ENCODE peak calls at places on chromosomes 12 and 14, in six cellular contexts. U, E, Y, A, D and L are unnamed samples.

GRCh38 chr12:120887253-120888043 is 16.7 kb downstream of the SPPL3 start:
- DNase-seq in A (no peak), U (no peak), E (no peak), D (no peak), Y (no peak), L (no peak)

GRCh38 chr14:74414793-74415437 is 11.1 kb downstream of the SYNDIG1L start:
- DNase-seq in Y (no peak), A (no peak), D (no peak), E (no peak), U (no peak), L (no peak)

GRCh38 chr12:14572401-14572800 is 4.7 kb upstream of the PLBD1 start:
- DNase-seq in A (no peak), U (no peak), D (no peak), E (no peak), Y (no peak), L (no peak)

GRCh38 chr14:102043251-102044025 is 43.4 kb downstream of the HSP90AA1 start:
- DNase-seq in A (no peak), D (no peak), U (no peak), Y (peak; percentile 37), E (no peak), L (no peak)

GRCh38 chr14:92677087-92677668 is 71.2 kb downstream of the LGMN start:
- DNase-seq in E (no peak), Y (no peak), A (no peak), U (no peak), D (no peak), L (no peak)

GRCh38 chr12:29026419-29026818 is 122.7 kb upstream of the FAR2 start:
- DNase-seq in D (peak; percentile 81), Y (no peak), E (no peak), A (no peak), U (no peak), L (no peak)

GRCh38 chr12:110514363-110514762 is 12.2 kb downstream of the RAD9B start:
- DNase-seq in E (no peak), A (no peak), Y (no peak), D (no peak), U (no peak), L (no peak)

GRCh38 chr14:54856152-54856551 is 46.5 kb downstream of the GCH1 start:
- DNase-seq in D (no peak), U (no peak), A (no peak), E (no peak), Y (no peak), L (no peak)

GRCh38 chr12:104788848-104789271 is 169.2 kb downstream of the SLC41A2 start:
- DNase-seq in D (no peak), Y (no peak), E (no peak), A (no peak), U (no peak), L (no peak)

GRCh38 chr12:14417717-14418116 is 52.2 kb downstream of the ATF7IP start:
- DNase-seq in D (peak; percentile 93), U (peak; percentile 43), E (no peak), Y (peak; percentile 73), A (no peak), L (peak; percentile 67)

GRCh38 chr12:7017870-7018349 is 366 bp downstream of the LPCAT3 start:
- DNase-seq in U (no peak), D (no peak), Y (no peak), A (no peak), E (no peak), L (peak; percentile 29)

GRCh38 chr14:65791551-65791981 is 379.0 kb downstream of the FUT8 start:
- DNase-seq in A (no peak), Y (no peak), U (no peak), E (no peak), D (peak; percentile 64), L (no peak)

GRCh38 chr14:71130491-71131179 is 223.4 kb downstream of the PCNX1 start:
- DNase-seq in A (no peak), E (no peak), U (no peak), D (peak; percentile 85), Y (no peak), L (no peak)

GRCh38 chr14:53696217-53696965 is 260.2 kb downstream of the BMP4 start:
- DNase-seq in Y (no peak), A (no peak), E (no peak), U (no peak), D (no peak), L (no peak)

GRCh38 chr14:61710853-61711817 is 15.8 kb downstream of the HIF1A start:
- DNase-seq in A (no peak), E (no peak), D (no peak), Y (no peak), U (no peak), L (no peak)

GRCh38 chr12:3152013-3152412 is 74.8 kb downstream of the TSPAN9 start:
- DNase-seq in D (peak; percentile 49), U (no peak), A (peak; percentile 30), Y (peak; percentile 37), E (no peak), L (no peak)

GRCh38 chr12:21940549-21940948 is 677 bp downstream of the ABCC9 start:
- DNase-seq in D (no peak), Y (no peak), A (no peak), U (no peak), E (no peak), L (no peak)

GRCh38 chr14:26811756-26812305 is 214.0 kb upstream of the NOVA1 start:
- DNase-seq in E (no peak), Y (no peak), D (no peak), U (no peak), A (no peak), L (no peak)
- H3K9me3 ChIP-seq in E (peaks cover 10% of the 10 kb centered on the region), Y (no peaks in the 10 kb centered on the region), D (no peaks in the 10 kb centered on the region), U (no peaks in the 10 kb centered on the region), A (no peaks in the 10 kb centered on the region), L (no peaks in the 10 kb centered on the region)

GRCh38 chr12:116293687-116294463 is 16.4 kb upstream of the MED13L start:
- DNase-seq in D (no peak), U (no peak), A (no peak), Y (no peak), E (no peak), L (no peak)
- H3K27ac ChIP-seq in D (no peak overlapping the region), U (no peak overlapping the region), A (no peak overlapping the region), Y (no peak overlapping the region), E (no peak overlapping the region), L (no peak overlapping the region)

GRCh38 chr12:133226690-133227089 is 9.0 kb downstream of the ANHX start:
- DNase-seq in D (no peak), U (no peak), E (no peak), A (no peak), Y (no peak), L (no peak)
- H3K9me3 ChIP-seq in D (no peaks in the 10 kb centered on the region), U (peaks cover 55% of the 10 kb centered on the region), E (no peaks in the 10 kb centered on the region), A (peaks cover 2% of the 10 kb centered on the region), Y (peaks cover 5% of the 10 kb centered on the region), L (peaks cover 3% of the 10 kb centered on the region)

DNA sequence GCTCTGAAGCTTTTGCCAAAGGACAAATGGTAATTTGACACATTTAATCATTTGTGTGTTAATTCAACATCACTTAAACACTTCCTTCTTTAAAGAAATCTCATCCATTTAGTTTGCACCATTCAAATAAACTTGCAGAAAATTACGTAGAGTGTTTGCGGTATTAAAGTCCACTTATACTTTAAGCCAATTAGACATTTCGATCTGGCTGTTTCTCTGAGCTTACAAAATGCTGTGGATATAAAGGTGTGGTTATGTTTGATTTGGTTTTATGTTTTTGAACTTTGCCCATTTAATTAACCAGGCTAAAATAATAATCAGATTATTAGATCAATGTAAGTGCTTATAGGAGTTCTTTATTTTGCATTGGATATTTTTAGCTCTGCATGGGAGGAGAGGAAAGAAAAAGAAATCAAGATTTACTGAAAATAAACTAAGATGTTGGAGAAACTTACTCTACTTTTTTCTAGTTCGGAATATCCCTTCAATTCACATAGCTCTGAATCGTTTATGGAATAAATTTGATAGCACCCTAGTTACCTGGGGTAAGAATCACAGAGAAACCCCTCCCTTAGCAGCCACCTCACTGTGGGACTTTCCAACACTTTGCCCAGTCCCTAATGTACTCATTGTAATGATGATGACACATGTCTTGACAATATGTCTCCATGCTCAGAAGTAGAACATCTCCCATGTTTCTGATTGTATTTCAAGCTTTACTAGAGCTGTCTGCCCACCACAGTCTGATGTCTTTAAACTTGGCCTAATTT is 268.0 kb downstream of the BTG1 start:
- DNase-seq in D (no peak), A (no peak), Y (no peak), E (no peak), U (no peak), L (no peak)
- H3K27ac ChIP-seq in D (no peak overlapping the region), A (peak overlapping the region; percentile 82), Y (no peak overlapping the region), E (no peak overlapping the region), U (no peak overlapping the region), L (peak overlapping the region; percentile 69)

GRCh38 chr14:25698111-25698510 is 648.2 kb upstream of the STXBP6 start:
- DNase-seq in D (no peak), A (no peak), Y (no peak), E (no peak), U (no peak), L (no peak)

GRCh38 chr14:25696176-25696575 is 646.2 kb upstream of the STXBP6 start:
- DNase-seq in D (no peak), E (no peak), Y (no peak), A (no peak), U (no peak), L (no peak)
- H3K9me3 ChIP-seq in D (no peaks in the 10 kb centered on the region), E (peaks cover 47% of the 10 kb centered on the region), Y (no peaks in the 10 kb centered on the region), A (no peaks in the 10 kb centered on the region), U (no peaks in the 10 kb centered on the region), L (no peaks in the 10 kb centered on the region)

GRCh38 chr12:116524964-116525379 is 34.2 kb upstream of the MAP1LC3B2 start:
- DNase-seq in E (no peak), D (peak; percentile 73), A (no peak), U (no peak), Y (no peak), L (no peak)
- H3K27ac ChIP-seq in E (peak overlapping the region; percentile 97), D (peak overlapping the region; percentile 19), A (no peak overlapping the region), U (peak overlapping the region; percentile 62), Y (no peak overlapping the region), L (peak overlapping the region; percentile 80)

GRCh38 chr12:38162708-38163441 is 153.7 kb upstream of the ALG10B start:
- DNase-seq in A (no peak), Y (no peak), E (no peak), D (no peak), U (no peak), L (no peak)
- H3K9me3 ChIP-seq in A (peaks cover 3% of the 10 kb centered on the region), Y (no peaks in the 10 kb centered on the region), E (no peaks in the 10 kb centered on the region), D (no peaks in the 10 kb centered on the region), U (peaks cover 17% of the 10 kb centered on the region), L (no peaks in the 10 kb centered on the region)

DNA sequence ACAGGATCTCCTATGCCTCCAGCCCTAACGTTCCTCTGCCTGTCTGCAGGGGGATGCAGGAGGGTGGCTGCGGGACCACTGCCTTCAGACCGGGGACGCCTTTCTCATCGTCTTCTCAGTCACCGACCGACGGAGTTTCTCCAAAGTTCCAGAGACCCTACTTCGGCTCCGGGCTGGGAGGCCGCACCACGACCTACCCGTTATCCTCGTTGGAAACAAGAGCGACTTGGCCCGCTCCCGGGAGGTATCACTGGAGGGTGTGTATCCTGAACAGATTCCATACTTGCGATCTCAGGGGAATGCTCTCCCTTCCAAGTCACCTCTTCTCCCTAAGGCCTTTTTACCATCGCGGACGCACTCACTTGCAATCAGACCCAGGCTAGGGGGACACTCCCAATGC is 3.0 kb downstream of the REM2 start:
- DNase-seq in E (no peak), Y (no peak), U (no peak), A (no peak), D (no peak), L (no peak)
- H3K27ac ChIP-seq in E (peak overlapping the region; percentile 93), Y (no peak overlapping the region), U (no peak overlapping the region), A (peak overlapping the region; percentile 69), D (no peak overlapping the region), L (no peak overlapping the region)